ENCODE peak calls at places on chromosomes 5 and 9, in seven cellular contexts. D is astrocyte of the spinal cord, Y is foreskin fibroblast, B is neural crest cell, J is GM13976, S is brain microvascular endothelial cell, V is A549. I is an unnamed sample.

GRCh38 chr5:174877987-174878386 is 153.6 kb downstream of the MSX2 start:
- DNase-seq in D (no peak), Y (no peak), B (no peak), J (no peak), S (no peak), V (no peak), I (no peak)

GRCh38 chr5:134432677-134433359 is 21.1 kb upstream of the CDKN2AIPNL start:
- DNase-seq in D (peak), Y (no peak), B (no peak), J (no peak), S (no peak), V (no peak), I (no peak)

GRCh38 chr9:3513265-3513818 is 12.5 kb downstream of the RFX3 start:
- DNase-seq in D (no peak), Y (no peak), B (no peak), J (no peak), S (no peak), V (no peak), I (no peak)

GRCh38 chr9:37501957-37502596 is 16.3 kb downstream of the POLR1E start:
- DNase-seq in D (no peak), Y (no peak), B (no peak), J (no peak), S (no peak), V (no peak), I (no peak)

GRCh38 chr5:94908889-94909480 is 290.5 kb downstream of the SLF1 start:
- DNase-seq in D (peak), Y (peak), B (no peak), J (peak), S (peak), V (peak), I (peak)

GRCh38 chr5:180609817-180610550 is 18.7 kb upstream of the SCGB3A1 start:
- DNase-seq in D (no peak), Y (no peak), B (no peak), J (no peak), S (no peak), V (no peak), I (no peak)

GRCh38 chr5:54905942-54906537 is 79.4 kb downstream of the ESM1 start:
- DNase-seq in D (peak), Y (peak), B (peak), J (peak), S (peak), V (peak), I (peak)

GRCh38 chr5:85132269-85132668 is 747.6 kb upstream of the EDIL3 start:
- DNase-seq in D (peak), Y (peak), B (no peak), J (no peak), S (no peak), V (no peak), I (no peak)

GRCh38 chr5:144778546-144778945 is 607.9 kb downstream of the KCTD16 start:
- DNase-seq in D (no peak), Y (no peak), B (no peak), J (no peak), S (no peak), V (no peak), I (no peak)

GRCh38 chr9:98971168-98971914 is 27.6 kb downstream of the COL15A1 start:
- DNase-seq in D (peak), Y (peak), B (peak), J (no peak), S (peak), V (no peak), I (peak)

GRCh38 chr5:56358703-56359428 is 125.7 kb upstream of the ANKRD55 start:
- DNase-seq in D (peak), Y (peak), B (no peak), J (no peak), S (peak), V (peak), I (peak)

GRCh38 chr5:61029456-61030162 is 84.6 kb downstream of the NDUFAF2 start:
- DNase-seq in D (no peak), Y (peak), B (no peak), J (no peak), S (no peak), V (no peak), I (no peak)

GRCh38 chr9:110583237-110583636 is 3.7 kb upstream of the SVEP1 start:
- DNase-seq in D (no peak), Y (peak), B (no peak), J (no peak), S (peak), V (no peak), I (no peak)
- TF ChIP-seq CTCF in D (no peak), Y (peak), B (no peak), J (no peak), S (peak), V (peak), I (no peak)

GRCh38 chr5:177455661-177456590 is 9.3 kb downstream of the PRR7 start:
- DNase-seq in D (peak), Y (peak), B (peak), J (peak), S (peak), V (peak), I (peak)

GRCh38 chr5:177457239-177458121 is 10.9 kb downstream of the PRR7 start:
- DNase-seq in D (peak), Y (peak), B (peak), J (peak), S (peak), V (peak), I (peak)

GRCh38 chr5:177455036-177455660 is 8.5 kb downstream of the PRR7 start:
- DNase-seq in D (peak), Y (peak), B (peak), J (peak), S (peak), V (peak), I (peak)

GRCh38 chr5:177458122-177458681 is 11.6 kb downstream of the PRR7 start:
- DNase-seq in D (no peak), Y (no peak), B (no peak), J (no peak), S (no peak), V (no peak), I (no peak)

DNA sequence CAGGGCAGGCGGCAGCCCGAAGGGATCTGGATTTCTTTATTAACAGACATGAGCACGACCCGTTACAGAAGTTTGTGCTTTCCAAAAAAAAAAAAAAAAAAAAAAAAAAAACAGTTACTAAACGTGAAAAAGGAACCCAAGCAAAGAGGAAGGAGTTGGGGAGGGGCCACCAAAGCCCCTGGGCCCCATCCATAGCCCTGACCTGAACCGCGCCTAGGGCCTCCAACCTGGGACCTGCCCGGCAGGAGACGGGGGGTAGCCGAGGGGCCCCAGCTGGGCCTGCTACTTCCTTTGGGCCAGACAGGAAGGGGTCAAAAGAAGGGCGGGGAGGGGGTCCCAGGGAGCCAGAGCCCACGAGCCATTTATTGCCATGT is 10.0 kb downstream of the PRR7 start:
- DNase-seq in D (no peak), Y (no peak), B (no peak), J (no peak), S (no peak), V (no peak), I (no peak)
- TF ChIP-seq CTCF in D (no peak), Y (no peak), B (no peak), J (no peak), S (no peak), V (no peak), I (no peak)

GRCh38 chr5:160797020-160797419 is 55.0 kb downstream of the ATP10B start:
- DNase-seq in D (no peak), Y (no peak), B (no peak), J (no peak), S (no peak), V (no peak), I (no peak)
- TF ChIP-seq CTCF in D (no peak), Y (no peak), B (no peak), J (no peak), S (no peak), V (no peak), I (no peak)

GRCh38 chr5:168020522-168021294 is 270.7 kb upstream of the WWC1 start:
- DNase-seq in D (peak), Y (no peak), B (no peak), J (no peak), S (no peak), V (no peak), I (no peak)
- TF ChIP-seq CTCF in D (peak), Y (no peak), B (peak), J (no peak), S (peak), V (peak), I (no peak)

GRCh38 chr9:68798408-68798807 is 93.4 kb downstream of the PIP5K1B start:
- DNase-seq in D (no peak), Y (no peak), B (no peak), J (no peak), S (no peak), V (no peak), I (no peak)
- TF ChIP-seq CTCF in D (no peak), Y (no peak), B (no peak), J (no peak), S (no peak), V (no peak), I (no peak)

DNA sequence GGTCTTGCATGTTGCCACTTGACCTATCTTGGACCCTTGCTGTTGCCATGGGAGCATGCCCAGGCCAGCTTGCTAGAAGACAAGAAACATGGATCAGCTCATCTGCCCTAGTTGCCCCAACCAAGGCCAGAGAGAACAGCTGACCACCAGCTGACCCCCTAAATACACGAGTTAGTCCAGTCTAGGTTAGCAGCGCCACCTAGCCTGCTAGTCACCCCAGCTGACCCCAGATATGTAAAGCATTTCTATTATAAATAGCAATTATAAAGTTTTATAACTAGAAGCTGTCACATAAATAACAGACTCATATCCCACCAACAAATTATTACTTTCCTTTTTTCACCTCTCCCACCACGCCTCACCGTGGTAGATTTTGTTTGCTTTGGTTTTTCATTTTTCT is 387.8 kb downstream of the RASEF start:
- DNase-seq in D (no peak), Y (no peak), B (no peak), J (no peak), S (no peak), V (no peak), I (no peak)
- TF ChIP-seq CTCF in D (no peak), Y (no peak), B (no peak), J (no peak), S (no peak), V (no peak), I (no peak)